ENCODE peak calls at places on chromosome 4, in six cellular contexts. A, U, J, S, R and Y are unnamed samples.

GRCh38 chr4:77500801-77501200 is 104.8 kb upstream of the CXCL13 start:
- DNase-seq in A (no peak), U (no peak), J (no peak), S (no peak), R (no peak), Y (no peak)

GRCh38 chr4:169143335-169143734 is 127.4 kb downstream of the SH3RF1 start:
- DNase-seq in A (no peak), U (no peak), J (no peak), S (no peak), R (peak), Y (peak)

GRCh38 chr4:5609265-5610007 is 98.9 kb downstream of the EVC2 start:
- DNase-seq in A (no peak), U (no peak), J (no peak), S (no peak), R (no peak), Y (no peak)

GRCh38 chr4:125639182-125639621 is 324.4 kb downstream of the FAT4 start:
- DNase-seq in A (no peak), U (no peak), J (no peak), S (peak), R (no peak), Y (no peak)

GRCh38 chr4:94202769-94203168 is 4.9 kb upstream of the SMARCAD1 start:
- DNase-seq in A (no peak), U (no peak), J (no peak), S (no peak), R (no peak), Y (no peak)

GRCh38 chr4:10102193-10102980 is 14.2 kb downstream of the WDR1 start:
- DNase-seq in A (no peak), U (no peak), J (no peak), S (no peak), R (no peak), Y (no peak)

GRCh38 chr4:148999924-149000323 is 557.7 kb upstream of the NR3C2 start:
- DNase-seq in A (no peak), U (no peak), J (no peak), S (no peak), R (no peak), Y (no peak)

GRCh38 chr4:77538144-77538543 is 67.5 kb upstream of the CXCL13 start:
- DNase-seq in A (no peak), U (peak), J (no peak), S (no peak), R (no peak), Y (peak)

GRCh38 chr4:143358923-143359694 is 22.4 kb downstream of the GAB1 start:
- DNase-seq in A (peak), U (peak), J (peak), S (no peak), R (peak), Y (peak)